ENCODE peak calls at places on chromosomes 13 and 19, in seven cellular contexts. M is uterus, Y is body of pancreas, K is sigmoid colon, L is testis, E is Peyer's patch, J is A549. C is an unnamed sample.

GRCh38 chr19:43432866-43433673 is 18.4 kb downstream of the TEX101 start:
- DNase-seq in M (peak), Y (peak), K (peak), L (peak), E (peak), J (peak), C (peak)

GRCh38 chr13:48096670-48097069 is 1.8 kb upstream of the MED4 start:
- DNase-seq in M (no peak), Y (no peak), K (no peak), L (no peak), E (no peak), J (no peak), C (no peak)

GRCh38 chr13:29501674-29502073 is 93.8 kb downstream of the SLC7A1 start:
- DNase-seq in M (no peak), Y (no peak), K (no peak), L (no peak), E (no peak), J (no peak), C (no peak)

GRCh38 chr19:661427-662196 is 1.4 kb downstream of the RNF126 start:
- DNase-seq in M (no peak), Y (no peak), K (peak), L (no peak), E (peak), J (no peak), C (no peak)

GRCh38 chr13:25137624-25137892 is 34.5 kb downstream of the AMER2 start:
- DNase-seq in M (no peak), Y (no peak), K (no peak), L (no peak), E (no peak), J (no peak), C (no peak)

GRCh38 chr13:23763328-23763727 is 125.9 kb downstream of the MIPEP start:
- DNase-seq in M (no peak), Y (no peak), K (no peak), L (no peak), E (no peak), J (no peak), C (no peak)

GRCh38 chr19:6503407-6504201 is 1.5 kb upstream of the TUBB4A start:
- DNase-seq in M (no peak), Y (no peak), K (no peak), L (peak), E (no peak), J (no peak), C (no peak)

GRCh38 chr13:44484562-44485164 is 91.5 kb downstream of the TSC22D1 start:
- DNase-seq in M (no peak), Y (no peak), K (no peak), L (no peak), E (no peak), J (no peak), C (no peak)

GRCh38 chr13:92260363-92260762 is 861.9 kb downstream of the GPC5 start:
- DNase-seq in M (no peak), Y (no peak), K (no peak), L (peak), E (no peak), J (no peak), C (no peak)

GRCh38 chr19:18586311-18586710 is 2.3 kb upstream of the REX1BD start:
- DNase-seq in M (no peak), Y (no peak), K (no peak), L (no peak), E (no peak), J (no peak), C (no peak)

GRCh38 chr19:6271251-6271650 is 8.5 kb downstream of the MLLT1 start:
- DNase-seq in M (peak), Y (no peak), K (no peak), L (no peak), E (no peak), J (no peak), C (no peak)

GRCh38 chr13:51192348-51192747 is 29.9 kb upstream of the FAM124A start:
- DNase-seq in M (no peak), Y (no peak), K (no peak), L (no peak), E (no peak), J (no peak), C (no peak)

GRCh38 chr13:105159794-105160193 is 1375.7 kb downstream of the EFNB2 start:
- DNase-seq in M (no peak), Y (no peak), K (no peak), L (no peak), E (no peak), J (no peak), C (no peak)

GRCh38 chr13:31725841-31726240 is 13.5 kb upstream of the RXFP2 start:
- DNase-seq in M (no peak), Y (no peak), K (no peak), L (no peak), E (no peak), J (no peak), C (no peak)

GRCh38 chr19:7855426-7856276 is 18.5 kb downstream of the PRR36 start:
- DNase-seq in M (no peak), Y (no peak), K (no peak), L (no peak), E (no peak), J (no peak), C (no peak)

GRCh38 chr13:92719868-92720267 is 506.7 kb upstream of the GPC6 start:
- DNase-seq in M (no peak), Y (no peak), K (no peak), L (no peak), E (no peak), J (no peak), C (no peak)

GRCh38 chr13:42924290-42924803 is 67.7 kb downstream of the EPSTI1 start:
- DNase-seq in M (no peak), Y (no peak), K (no peak), L (no peak), E (no peak), J (no peak), C (no peak)

GRCh38 chr13:79405501-79405830 is 589 bp downstream of the RBM26 start:
- DNase-seq in M (no peak), Y (no peak), K (peak), L (peak), E (peak), J (peak), C (peak)

GRCh38 chr13:110023729-110024645 is 237.6 kb upstream of the IRS2 start:
- DNase-seq in M (no peak), Y (no peak), K (peak), L (no peak), E (no peak), J (no peak), C (no peak)

GRCh38 chr13:26051231-26052135 is at the start of gene SHISA2:
- DNase-seq in M (no peak), Y (peak), K (no peak), L (peak), E (no peak), J (no peak), C (no peak)

GRCh38 chr13:28031220-28031903 is 42.9 kb upstream of the URAD start:
- DNase-seq in M (no peak), Y (no peak), K (peak), L (no peak), E (peak), J (no peak), C (no peak)

GRCh38 chr13:44022196-44022595 is 142.5 kb downstream of the LACC1 start:
- DNase-seq in M (no peak), Y (no peak), K (no peak), L (no peak), E (no peak), J (no peak), C (no peak)

GRCh38 chr13:29865934-29866333 is 15.5 kb upstream of the UBL3 start:
- DNase-seq in M (no peak), Y (no peak), K (no peak), L (no peak), E (no peak), J (no peak), C (no peak)

GRCh38 chr19:1295169-1296012 is 9.7 kb downstream of the EFNA2 start:
- DNase-seq in M (no peak), Y (no peak), K (no peak), L (peak), E (no peak), J (no peak), C (no peak)

GRCh38 chr13:35961461-35962220 is 169.5 kb downstream of the DCLK1 start:
- DNase-seq in M (no peak), Y (no peak), K (no peak), L (no peak), E (no peak), J (no peak), C (no peak)

GRCh38 chr19:14563989-14564650 is 7.7 kb downstream of the NDUFB7 start:
- DNase-seq in M (no peak), Y (no peak), K (no peak), L (peak), E (no peak), J (peak), C (no peak)

GRCh38 chr19:29273000-29273691 is 60.2 kb upstream of the UQCRFS1 start:
- DNase-seq in M (no peak), Y (no peak), K (peak), L (no peak), E (no peak), J (no peak), C (no peak)

GRCh38 chr19:35341565-35342225 is 6.0 kb upstream of the FFAR1 start:
- DNase-seq in M (no peak), Y (no peak), K (no peak), L (no peak), E (no peak), J (no peak), C (no peak)

GRCh38 chr13:95258098-95258497 is 43.2 kb downstream of the ABCC4 start:
- DNase-seq in M (no peak), Y (no peak), K (no peak), L (no peak), E (no peak), J (no peak), C (no peak)

GRCh38 chr19:13127811-13128575 is 9.9 kb downstream of the NACC1 start:
- DNase-seq in M (no peak), Y (no peak), K (no peak), L (no peak), E (no peak), J (no peak), C (no peak)
- TF ChIP-seq POLR2A in M (no peak), Y (no peak), K (no peak), L (no peak), E (no peak), J (no peak), C (no peak)

GRCh38 chr19:20565321-20566018 is at the start of gene ZNF737:
- DNase-seq in M (peak), Y (peak), K (peak), L (peak), E (peak), J (peak), C (peak)
- TF ChIP-seq POLR2A in M (peak), Y (peak), K (peak), L (no peak), E (peak), J (no peak), C (no peak)

GRCh38 chr13:98577823-98578285 is 947 bp upstream of the STK24 start:
- DNase-seq in M (no peak), Y (peak), K (no peak), L (no peak), E (no peak), J (no peak), C (no peak)

GRCh38 chr13:98575009-98575866 is 1.7 kb downstream of the STK24 start:
- DNase-seq in M (no peak), Y (no peak), K (no peak), L (no peak), E (no peak), J (no peak), C (no peak)

GRCh38 chr13:98576215-98576945 is 527 bp downstream of the STK24 start:
- DNase-seq in M (peak), Y (peak), K (peak), L (peak), E (peak), J (no peak), C (no peak)

GRCh38 chr13:98575876-98576214 is 1.1 kb downstream of the STK24 start:
- DNase-seq in M (no peak), Y (no peak), K (no peak), L (no peak), E (no peak), J (no peak), C (no peak)

GRCh38 chr13:98576963-98577822 is at the start of gene STK24:
- DNase-seq in M (peak), Y (peak), K (peak), L (peak), E (peak), J (no peak), C (peak)
- TF ChIP-seq POLR2A in M (peak), Y (peak), K (no peak), L (no peak), E (peak), J (peak), C (peak)

GRCh38 chr19:17337675-17338439 is 504 bp downstream of the GTPBP3 start:
- DNase-seq in M (no peak), Y (no peak), K (no peak), L (no peak), E (no peak), J (no peak), C (no peak)
- TF ChIP-seq POLR2A in M (no peak), Y (no peak), K (no peak), L (no peak), E (no peak), J (no peak), C (no peak)

DNA sequence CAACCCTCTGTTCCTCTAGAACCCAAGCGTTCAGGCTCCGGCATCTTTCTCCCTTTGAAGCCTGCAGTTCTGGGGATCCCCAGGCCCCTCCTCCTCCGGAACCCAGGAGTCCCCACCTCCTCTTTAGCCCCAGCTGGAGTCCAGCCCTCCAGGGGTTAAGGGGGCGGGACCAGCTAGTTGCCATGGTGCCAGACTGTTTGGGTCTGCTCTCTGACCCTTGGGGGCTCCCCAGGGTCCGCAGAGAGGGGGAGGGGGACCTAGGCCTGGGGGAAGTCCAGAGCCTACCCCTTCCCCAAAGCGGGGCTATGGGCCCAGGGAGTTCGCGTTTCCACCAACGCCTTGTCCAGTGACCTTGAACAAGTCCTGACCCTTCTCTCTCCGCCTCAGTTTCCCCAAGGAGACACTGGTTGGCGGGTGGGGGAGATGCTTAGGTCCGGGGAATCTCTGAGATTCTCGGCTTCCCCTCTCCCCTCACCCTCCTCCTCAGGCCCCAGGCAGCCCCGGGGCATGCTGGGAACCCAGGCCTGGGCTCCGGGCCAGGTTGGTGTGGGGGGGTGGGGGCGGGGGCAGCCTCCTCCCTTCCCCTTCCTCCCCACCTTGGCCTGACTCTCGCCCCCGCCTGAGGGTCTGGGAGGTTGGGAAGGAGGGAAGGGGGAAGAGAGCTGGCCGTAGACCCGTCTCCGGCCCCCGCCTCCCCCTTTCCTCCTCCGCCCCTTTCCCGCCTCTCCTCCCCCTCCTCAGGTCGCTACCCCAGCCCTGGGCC is 2.6 kb upstream of the SPACA6 start:
- DNase-seq in M (peak), Y (no peak), K (peak), L (peak), E (peak), J (peak), C (no peak)
- TF ChIP-seq POLR2A in M (peak), Y (peak), K (no peak), L (no peak), E (no peak), J (peak), C (no peak)

DNA sequence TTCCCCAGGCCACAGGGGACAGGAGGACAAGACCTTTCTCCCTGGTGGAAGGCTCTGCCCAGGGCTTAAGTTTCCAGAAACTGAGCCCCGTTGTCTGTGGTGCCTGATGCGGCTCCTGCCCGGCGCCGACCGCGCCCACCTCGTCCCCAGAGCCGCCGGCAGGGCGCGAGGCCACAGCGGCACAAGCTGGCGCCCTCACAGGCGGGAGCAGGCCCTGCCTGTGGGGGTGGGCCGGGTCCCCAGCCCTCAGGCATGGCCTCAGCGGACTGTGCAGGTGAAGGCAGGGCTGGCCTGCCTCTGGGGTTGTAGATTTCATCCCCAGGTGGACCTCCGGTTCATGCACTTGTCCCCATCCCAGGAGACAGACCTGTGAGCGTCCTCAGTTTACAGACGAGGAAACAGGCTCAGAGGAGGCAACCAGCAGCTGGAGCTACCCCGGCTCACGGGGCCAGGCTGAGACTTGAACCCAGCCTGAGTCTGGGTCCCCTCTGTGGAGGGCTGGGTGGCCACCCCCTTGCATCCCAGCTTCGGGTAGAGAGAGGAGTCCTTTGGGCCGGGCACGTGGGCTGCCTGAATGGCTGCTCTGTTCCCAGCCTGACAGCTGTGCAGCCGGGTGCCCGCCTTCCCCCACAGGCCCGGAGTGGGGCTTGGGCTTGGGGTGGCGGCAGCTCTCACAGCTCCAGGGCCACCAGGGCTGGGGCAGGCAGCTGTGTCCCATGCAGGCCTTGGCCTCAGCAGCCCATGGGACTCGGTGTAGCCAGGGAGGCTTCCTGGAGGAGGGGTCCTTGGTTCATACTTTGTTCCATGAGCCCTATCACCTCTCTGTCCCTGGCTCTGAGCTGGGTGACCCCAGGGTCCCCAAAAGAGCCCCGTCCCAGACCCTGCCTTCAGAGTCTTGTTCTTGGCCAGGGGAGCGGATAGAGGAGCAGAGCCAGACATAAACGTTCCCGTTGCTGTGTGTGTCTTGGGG is 26.8 kb downstream of the PIAS4 start:
- DNase-seq in M (no peak), Y (no peak), K (no peak), L (no peak), E (no peak), J (no peak), C (no peak)
- TF ChIP-seq POLR2A in M (no peak), Y (no peak), K (no peak), L (no peak), E (no peak), J (no peak), C (no peak)

GRCh38 chr19:46787040-46787330 is 1.4 kb downstream of the SLC1A5 start:
- DNase-seq in M (no peak), Y (no peak), K (no peak), L (no peak), E (no peak), J (no peak), C (no peak)

GRCh38 chr19:46787331-46788100 is 878 bp downstream of the SLC1A5 start:
- DNase-seq in M (peak), Y (peak), K (peak), L (peak), E (peak), J (peak), C (no peak)

GRCh38 chr19:46785054-46785979 is 3.1 kb downstream of the SLC1A5 start:
- DNase-seq in M (no peak), Y (no peak), K (no peak), L (no peak), E (no peak), J (no peak), C (no peak)

GRCh38 chr19:46785980-46786235 is 2.5 kb downstream of the SLC1A5 start:
- DNase-seq in M (no peak), Y (no peak), K (no peak), L (no peak), E (no peak), J (no peak), C (no peak)

GRCh38 chr19:46786236-46787039 is 2.0 kb downstream of the SLC1A5 start:
- DNase-seq in M (peak), Y (peak), K (peak), L (peak), E (peak), J (peak), C (peak)
- TF ChIP-seq POLR2A in M (peak), Y (no peak), K (peak), L (no peak), E (peak), J (no peak), C (no peak)

C was measured in H54.